ENCODE peak calls at places on chromosomes 4 and X, in five cellular contexts. A is Peyer's patch, D is esophagus squamous epithelium, E is breast epithelium, K is transverse colon. S is an unnamed sample.

GRCh38 chrX:150363561-150364346 is 637 bp downstream of the MAMLD1 start:
- DNase-seq in D (no peak), E (no peak), A (no peak), K (peak; percentile 14), S (no peak)

GRCh38 chr4:128347930-128348660 is 60.5 kb upstream of the PGRMC2 start:
- DNase-seq in D (no peak), E (no peak), A (no peak), K (no peak), S (no peak)

GRCh38 chr4:114077610-114078009 is 98.2 kb upstream of the ARSJ start:
- DNase-seq in D (no peak), E (no peak), A (no peak), K (no peak), S (no peak)

GRCh38 chr4:56505269-56506109 is at the start of gene ARL9:
- DNase-seq in E (no peak), A (peak; percentile 64), D (no peak), K (peak; percentile 49), S (peak; percentile 20)

GRCh38 chr4:122423246-122423645 is 33.3 kb downstream of the IL2 start:
- DNase-seq in A (no peak), K (no peak), D (no peak), E (no peak), S (no peak)

GRCh38 chr4:150152764-150153163 is 74.5 kb downstream of the DCLK2 start:
- DNase-seq in D (no peak), E (no peak), K (no peak), A (no peak), S (no peak)

GRCh38 chr4:36360755-36361154 is 79.3 kb downstream of the DTHD1 start:
- DNase-seq in E (no peak), K (no peak), A (no peak), D (no peak), S (no peak)

GRCh38 chrX:150365051-150365952 is 2.2 kb downstream of the MAMLD1 start:
- DNase-seq in E (peak; percentile 32), A (peak; percentile 75), D (no peak), K (peak; percentile 65), S (peak; percentile 92)

GRCh38 chr4:122842984-122843531 is 16.4 kb downstream of the FGF2 start:
- DNase-seq in K (peak; percentile 42), E (peak; percentile 56), A (no peak), D (no peak), S (peak; percentile 21)

GRCh38 chr4:1360423-1361283 is 13.6 kb downstream of the UVSSA start:
- DNase-seq in K (no peak), E (no peak), D (no peak), A (no peak), S (no peak)

GRCh38 chrX:102959471-102959870 is 22.4 kb downstream of the RAB40AL start:
- DNase-seq in K (no peak), A (no peak), E (no peak), D (no peak), S (no peak)

GRCh38 chr4:113635739-113636437 is 125.7 kb downstream of the CAMK2D start:
- DNase-seq in E (no peak), D (no peak), A (no peak), K (no peak), S (no peak)

GRCh38 chr4:24063771-24064170 is 173.9 kb upstream of the PPARGC1A start:
- DNase-seq in A (no peak), D (no peak), K (no peak), E (no peak), S (no peak)

GRCh38 chrX:100829730-100830129 is 9.5 kb downstream of the CSTF2 start:
- DNase-seq in A (no peak), K (no peak), D (no peak), E (no peak), S (no peak)

GRCh38 chr4:169619518-169619957 is 840 bp upstream of the CLCN3 start:
- DNase-seq in E (peak; percentile 68), D (no peak), A (peak; percentile 84), K (peak; percentile 74), S (no peak)

GRCh38 chr4:173288296-173288695 is 45.9 kb downstream of the HMGB2 start:
- DNase-seq in K (peak; percentile 70), A (peak; percentile 86), D (peak; percentile 2), E (peak; percentile 27), S (peak; percentile 70)

GRCh38 chr4:88018471-88018870 is 11.0 kb downstream of the PKD2 start:
- DNase-seq in A (no peak), K (no peak), D (no peak), E (no peak), S (peak; percentile 45)

GRCh38 chr4:71266090-71266794 is 72.6 kb upstream of the SLC4A4 start:
- DNase-seq in E (no peak), D (no peak), A (no peak), K (no peak), S (no peak)

GRCh38 chrX:2901367-2902036 is 27.6 kb downstream of the ARSD start:
- DNase-seq in D (no peak), K (no peak), E (no peak), A (no peak), S (no peak)

GRCh38 chrX:40303256-40304077 is 205.7 kb upstream of the BCOR start:
- DNase-seq in K (no peak), A (no peak), D (no peak), E (no peak), S (no peak)

GRCh38 chr4:3075652-3075981 is 1.1 kb downstream of the HTT start:
- DNase-seq in D (no peak), A (no peak), K (no peak), E (no peak), S (no peak)

GRCh38 chr4:3071811-3072210 is 2.5 kb downstream of the HTT-AS start:
- DNase-seq in K (no peak), E (no peak), D (no peak), A (no peak), S (no peak)

GRCh38 chr4:3074078-3074845 is at the start of the genes HTT and HTT-AS:
- DNase-seq in D (peak; percentile 91), K (peak; percentile 99), E (peak; percentile 93), A (peak; percentile 99), S (peak; percentile 94)

GRCh38 chr4:3074846-3075651 is 568 bp downstream of the HTT start:
- DNase-seq in K (peak; percentile 64), D (no peak), A (peak; percentile 71), E (peak; percentile 65), S (peak; percentile 86)

GRCh38 chr4:3073158-3074077 is 920 bp downstream of the HTT-AS start:
- DNase-seq in K (no peak), E (peak; percentile 28), D (no peak), A (peak; percentile 52), S (no peak)
- TF ChIP-seq POLR2A in K (peak; percentile 29), E (peak; percentile 10), D (no peak), A (peak; percentile 46), S (no peak)

GRCh38 chr4:15955670-15956069 is 7.3 kb downstream of the FGFBP2 start:
- DNase-seq in A (no peak), K (no peak), E (no peak), D (no peak), S (no peak)
- TF ChIP-seq CTCF in A (no peak), K (no peak), E (no peak), D (no peak), S (no peak)

GRCh38 chrX:46791927-46792825 is 33.3 kb upstream of the SLC9A7 start:
- DNase-seq in A (peak; percentile 49), E (peak; percentile 46), D (no peak), K (no peak), S (peak; percentile 78)
- H3K4me3 ChIP-seq in A (no peak overlapping the region), E (peak overlapping the region; percentile 12), D (no peak overlapping the region), K (no peak overlapping the region), S (no peak overlapping the region)

GRCh38 chr4:10119263-10119662 is 2.7 kb upstream of the WDR1 start:
- DNase-seq in D (no peak), A (no peak), E (no peak), K (no peak), S (no peak)

GRCh38 chr4:10116625-10117423 is at the start of gene WDR1:
- DNase-seq in E (peak; percentile 97), A (peak; percentile 98), D (peak; percentile 85), K (peak; percentile 97), S (peak; percentile 99)

GRCh38 chr4:10117424-10118354 is 1.1 kb upstream of the WDR1 start:
- DNase-seq in K (peak; percentile 48), E (peak; percentile 58), D (no peak), A (peak; percentile 71), S (no peak)

GRCh38 chr4:10119773-10120172 is 3.2 kb upstream of the WDR1 start:
- DNase-seq in D (no peak), K (no peak), E (no peak), A (no peak), S (no peak)

DNA sequence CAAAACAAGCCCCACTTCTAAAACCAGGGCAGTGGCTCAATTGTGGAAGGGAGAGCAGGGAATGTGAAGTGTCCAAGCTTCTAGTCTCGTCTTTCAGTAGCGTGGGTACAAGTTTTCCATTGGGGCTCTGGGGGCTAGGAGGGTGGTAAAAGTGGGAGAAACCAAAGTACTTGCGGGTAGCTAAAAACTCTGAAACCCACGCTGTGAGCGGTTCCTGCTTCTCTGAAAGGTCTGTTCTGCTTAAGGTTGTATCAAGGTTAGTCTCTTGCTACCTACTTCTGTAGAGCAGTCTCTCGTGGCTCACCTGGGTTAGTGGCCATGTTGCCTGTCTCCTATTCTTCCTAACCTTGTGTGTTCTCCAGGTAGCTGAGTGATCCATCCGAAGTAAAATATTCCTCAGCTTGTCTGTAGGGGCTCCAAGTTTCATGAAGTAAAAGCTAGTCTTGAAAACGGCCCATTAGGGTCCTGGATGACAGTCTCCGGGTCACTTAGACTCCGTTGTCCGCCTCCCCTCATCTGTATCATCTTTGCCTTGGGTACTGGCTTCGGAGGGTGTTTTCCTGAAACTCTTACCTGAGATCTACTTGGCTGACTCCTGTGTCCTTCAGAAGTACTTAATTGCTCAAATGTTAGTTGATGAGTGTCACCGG is 1.9 kb upstream of the WDR1 start:
- DNase-seq in K (no peak), A (no peak), E (no peak), D (no peak), S (no peak)
- TF ChIP-seq POLR2A in K (no peak), A (no peak), E (no peak), D (no peak), S (no peak)

DNA sequence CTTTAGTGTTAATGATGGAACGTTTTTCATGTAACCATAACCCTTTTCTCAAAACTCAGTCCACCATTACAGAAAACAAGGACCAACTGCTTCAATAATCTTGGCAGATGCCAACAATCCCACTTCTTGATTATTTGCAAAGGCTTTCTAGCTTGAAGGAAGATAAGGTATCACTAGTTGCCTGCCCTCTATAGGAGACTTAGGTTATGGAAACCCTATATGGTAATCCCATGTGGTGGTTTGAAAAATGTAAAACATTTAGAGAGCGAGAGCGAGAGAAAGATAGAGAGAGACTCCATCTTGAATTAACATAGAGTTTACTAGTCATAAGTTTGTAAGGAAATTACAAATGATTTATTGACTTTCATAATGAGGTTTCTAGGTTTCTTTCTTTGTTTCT is 1627.5 kb upstream of the TENM3 start:
- DNase-seq in D (no peak), K (no peak), A (no peak), E (no peak), S (no peak)
- TF ChIP-seq CTCF in D (no peak), K (no peak), A (no peak), E (no peak), S (no peak)

S was measured in lower leg skin.